ENCODE peak calls at places on chromosomes 5 and 9, in six cellular contexts. V, P, J, X, M and O are unnamed samples.

GRCh38 chr5:100889165-100889564 is 13.9 kb downstream of the ST8SIA4 start:
- DNase-seq in V (no peak), P (peak; percentile 13), J (no peak), X (no peak), M (no peak), O (no peak)

GRCh38 chr9:90846770-90847419 is 45.3 kb downstream of the SYK start:
- DNase-seq in V (no peak), P (no peak), J (no peak), X (no peak), M (no peak), O (no peak)

GRCh38 chr5:76030343-76030742 is 52.8 kb upstream of the SV2C start:
- DNase-seq in V (no peak), P (no peak), J (no peak), X (no peak), M (no peak), O (no peak)

GRCh38 chr5:2817031-2817603 is 65.6 kb upstream of the IRX2 start:
- DNase-seq in V (no peak), P (no peak), J (no peak), X (no peak), M (no peak), O (no peak)

GRCh38 chr9:88593537-88594185 is 58.7 kb downstream of the NXNL2 start:
- DNase-seq in V (peak; percentile 17), P (peak; percentile 83), J (no peak), X (peak; percentile 59), M (no peak), O (no peak)

GRCh38 chr9:108039012-108039411 is 549.4 kb upstream of the KLF4 start:
- DNase-seq in V (no peak), P (no peak), J (no peak), X (no peak), M (no peak), O (no peak)

GRCh38 chr5:2221450-2221849 is 338.7 kb upstream of the IRX4 start:
- DNase-seq in V (no peak), P (no peak), J (no peak), X (no peak), M (no peak), O (no peak)

GRCh38 chr5:40288791-40289475 is 390.8 kb upstream of the PTGER4 start:
- DNase-seq in V (no peak), P (no peak), J (no peak), X (no peak), M (no peak), O (no peak)

GRCh38 chr5:124162782-124163532 is 583.5 kb downstream of the ZNF608 start:
- DNase-seq in V (no peak), P (peak; percentile 12), J (no peak), X (no peak), M (no peak), O (no peak)

GRCh38 chr5:170627271-170627670 is 123.5 kb downstream of the KCNIP1 start:
- DNase-seq in V (no peak), P (no peak), J (no peak), X (no peak), M (no peak), O (no peak)

GRCh38 chr5:98543490-98543889 is 230.0 kb upstream of the RGMB start:
- DNase-seq in V (no peak), P (no peak), J (no peak), X (no peak), M (no peak), O (no peak)

GRCh38 chr5:2836133-2836532 is 84.7 kb upstream of the IRX2 start:
- DNase-seq in V (no peak), P (no peak), J (no peak), X (no peak), M (no peak), O (no peak)

GRCh38 chr5:75640395-75640794 is 29.1 kb downstream of the ANKDD1B start:
- DNase-seq in V (no peak), P (peak; percentile 87), J (no peak), X (peak; percentile 37), M (no peak), O (no peak)